ENCODE peak calls at places on chromosome 4, in four cellular contexts. K is IMR-90, H is GM12878, M is AG04450. W is an unnamed sample.

GRCh38 chr4:2793920-2794706 is 1.2 kb downstream of the SH3BP2 start:
- DNase-seq in K (no peak), H (no peak), M (no peak), W (peak)

GRCh38 chr4:38752393-38752961 is 30.3 kb downstream of the TLR10 start:
- DNase-seq in K (peak), H (peak), M (no peak), W (peak)

GRCh38 chr4:112523764-112524505 is 8.0 kb upstream of the NEUROG2 start:
- DNase-seq in K (no peak), H (no peak), M (no peak), W (peak)

GRCh38 chr4:143514432-143514831 is 930 bp downstream of the SMARCA5 start:
- DNase-seq in K (peak), H (no peak), M (no peak), W (peak)

GRCh38 chr4:103786014-103786413 is 66.2 kb upstream of the TACR3 start:
- DNase-seq in K (no peak), H (peak), M (no peak), W (peak)

GRCh38 chr4:33837043-33837442 is 2407.3 kb downstream of the ARAP2 start:
- DNase-seq in K (peak), H (no peak), M (peak), W (no peak)

GRCh38 chr4:12595489-12595888 is 888.7 kb downstream of the RAB28 start:
- DNase-seq in K (no peak), H (no peak), M (no peak), W (no peak)

GRCh38 chr4:89226665-89227572 is 80.7 kb downstream of the GPRIN3 start:
- DNase-seq in K (peak), H (peak), M (peak), W (peak)

GRCh38 chr4:727576-727975 is 21.9 kb downstream of the PCGF3 start:
- DNase-seq in K (no peak), H (no peak), M (no peak), W (no peak)

GRCh38 chr4:101846550-101846949 is 56.0 kb downstream of the BANK1 start:
- DNase-seq in K (no peak), H (no peak), M (no peak), W (no peak)

GRCh38 chr4:147735413-147736301 is 3.8 kb downstream of the ARHGAP10 start:
- DNase-seq in K (no peak), H (no peak), M (no peak), W (peak)

GRCh38 chr4:131091896-131092295 is 1995.9 kb downstream of the C4orf33 start:
- DNase-seq in K (peak), H (no peak), M (no peak), W (peak)

GRCh38 chr4:30720656-30721352 is 635 bp downstream of the PCDH7 start:
- DNase-seq in K (peak), H (no peak), M (no peak), W (no peak)

GRCh38 chr4:137156054-137156453 is 376.2 kb downstream of the PCDH18 start:
- DNase-seq in K (peak), H (no peak), M (peak), W (no peak)

GRCh38 chr4:185654965-185655554 is 119.8 kb upstream of the PDLIM3 start:
- DNase-seq in K (no peak), H (no peak), M (no peak), W (no peak)

GRCh38 chr4:159071178-159071968 is 31.5 kb upstream of the RAPGEF2 start:
- DNase-seq in K (peak), H (no peak), M (no peak), W (no peak)

GRCh38 chr4:13950491-13950890 is 323.0 kb upstream of the BOD1L1 start:
- DNase-seq in K (no peak), H (no peak), M (no peak), W (no peak)

DNA sequence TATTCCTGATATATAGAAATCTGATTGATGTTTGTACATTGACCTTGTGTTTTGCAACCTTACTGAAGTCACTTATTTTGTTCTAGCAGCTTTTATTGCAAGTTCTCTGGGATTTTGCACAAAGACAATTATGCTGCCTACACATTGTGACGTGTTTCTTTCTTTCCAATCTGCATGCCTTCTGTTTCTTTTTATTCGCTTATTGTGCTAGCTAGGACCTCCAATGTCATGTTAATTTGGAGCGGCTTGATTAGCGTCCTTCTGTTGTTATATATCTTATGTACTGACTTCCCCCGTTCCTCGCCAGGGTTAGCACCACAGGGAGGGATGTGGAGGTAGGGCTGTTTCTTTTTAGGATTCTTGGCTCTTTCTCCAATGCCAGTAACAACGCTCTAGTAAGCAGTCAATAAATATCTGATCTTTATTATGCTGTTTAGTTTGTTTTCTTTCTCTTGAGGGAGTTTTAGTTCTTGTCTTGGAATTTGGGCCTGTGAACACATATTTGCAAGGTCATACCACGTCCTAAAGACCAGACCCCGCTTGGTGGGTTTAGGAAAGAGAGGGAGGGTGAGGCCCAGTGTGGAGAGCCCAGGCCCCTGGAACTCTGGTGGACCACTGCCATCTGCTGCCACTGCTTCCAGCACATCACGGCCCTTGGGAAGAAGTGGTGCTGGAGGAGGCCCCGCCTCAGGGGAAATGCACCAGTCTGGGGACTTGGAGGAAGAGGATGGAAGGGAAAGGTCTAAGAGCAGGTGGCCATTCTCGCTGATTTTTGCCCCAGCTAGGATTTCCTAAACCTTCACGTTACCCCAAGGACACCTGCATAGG is 129.1 kb downstream of the TRIML1 start:
- DNase-seq in K (no peak), H (no peak), M (no peak), W (no peak)
- TF ChIP-seq CTCF in K (no peak), H (no peak), M (no peak), W (no peak)

GRCh38 chr4:139815646-139816601 is 150.3 kb downstream of the MGST2 start:
- DNase-seq in K (peak), H (no peak), M (peak), W (no peak)
- H3K4me3 ChIP-seq in K (peak), H (no peak), M (peak), W (no peak)

GRCh38 chr4:93740890-93741289 is 87.7 kb upstream of the ATOH1 start:
- DNase-seq in K (no peak), H (no peak), M (no peak), W (no peak)
- TF ChIP-seq CTCF in K (no peak), H (no peak), M (no peak), W (no peak)

DNA sequence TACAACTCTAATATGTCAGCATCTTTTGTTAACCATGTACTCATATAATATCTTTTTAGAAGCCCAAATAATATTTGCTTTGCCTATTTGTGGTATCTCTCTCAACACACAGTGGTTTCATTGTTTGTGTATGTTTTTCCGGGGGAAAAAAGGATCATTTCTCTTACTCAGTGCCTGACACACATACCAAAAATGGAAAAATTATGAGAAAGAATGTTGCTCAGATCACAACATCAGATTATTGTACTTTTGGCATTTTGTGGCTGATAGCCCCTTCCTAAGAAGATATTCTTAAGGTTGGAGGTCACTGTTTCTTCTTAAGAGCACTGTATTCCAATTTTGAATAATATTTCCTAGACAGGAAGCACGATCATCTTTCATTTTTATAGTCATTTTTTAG is 93.6 kb downstream of the PDLIM5 start:
- DNase-seq in K (peak), H (no peak), M (no peak), W (no peak)
- H3K4me3 ChIP-seq in K (no peak), H (no peak), M (no peak), W (no peak)

DNA sequence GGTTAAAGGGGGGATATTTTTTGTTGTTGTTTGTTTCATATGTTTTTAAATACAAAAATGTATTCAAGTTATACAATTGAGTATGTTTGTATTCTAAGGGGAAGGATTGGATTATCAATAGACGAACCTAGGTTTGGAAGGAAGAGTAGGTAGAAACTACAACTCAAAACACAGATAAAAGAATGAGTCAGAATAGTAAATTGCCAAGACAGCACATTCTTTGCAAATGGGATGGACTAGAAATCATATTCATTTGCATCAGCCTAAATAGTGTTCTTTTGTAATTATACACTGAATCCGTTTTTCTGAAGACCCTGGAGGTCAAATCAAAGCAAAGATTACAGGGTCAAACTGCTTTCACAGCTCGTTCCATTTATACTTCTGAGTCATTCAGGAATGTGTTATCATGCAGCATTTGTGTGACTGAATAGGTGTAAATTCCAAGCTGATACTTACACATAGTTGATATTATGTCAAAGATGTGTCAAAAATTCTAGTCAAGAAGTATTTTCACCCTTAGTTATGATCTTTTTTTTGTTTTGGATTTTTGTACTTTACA is 273.3 kb upstream of the FAT4 start:
- DNase-seq in K (no peak), H (no peak), M (no peak), W (no peak)
- TF ChIP-seq CTCF in K (no peak), H (no peak), M (no peak), W (no peak)

GRCh38 chr4:153428816-153429592 is 37.2 kb upstream of the TMEM131L start:
- DNase-seq in K (peak), H (no peak), M (no peak), W (no peak)

GRCh38 chr4:153427363-153428071 is 38.6 kb upstream of the TMEM131L start:
- DNase-seq in K (peak), H (no peak), M (no peak), W (no peak)

GRCh38 chr4:153433753-153434105 is 32.4 kb upstream of the TMEM131L start:
- DNase-seq in K (no peak), H (no peak), M (no peak), W (no peak)

GRCh38 chr4:153434190-153434589 is 32.0 kb upstream of the TMEM131L start:
- DNase-seq in K (no peak), H (no peak), M (no peak), W (peak)

GRCh38 chr4:153432971-153433752 is 33.0 kb upstream of the TMEM131L start:
- DNase-seq in K (peak), H (peak), M (no peak), W (peak)
- H3K4me3 ChIP-seq in K (no peak), H (peak), M (no peak), W (peak)

GRCh38 chr4:18042754-18043153 is 21.2 kb upstream of the LCORL start:
- DNase-seq in K (no peak), H (no peak), M (no peak), W (peak)
- TF ChIP-seq CTCF in K (no peak), H (no peak), M (peak), W (no peak)

GRCh38 chr4:156941940-156942548 is 29.6 kb downstream of the PDGFC start:
- DNase-seq in K (peak), H (no peak), M (peak), W (no peak)
- H3K4me3 ChIP-seq in K (no peak), H (no peak), M (no peak), W (no peak)

DNA sequence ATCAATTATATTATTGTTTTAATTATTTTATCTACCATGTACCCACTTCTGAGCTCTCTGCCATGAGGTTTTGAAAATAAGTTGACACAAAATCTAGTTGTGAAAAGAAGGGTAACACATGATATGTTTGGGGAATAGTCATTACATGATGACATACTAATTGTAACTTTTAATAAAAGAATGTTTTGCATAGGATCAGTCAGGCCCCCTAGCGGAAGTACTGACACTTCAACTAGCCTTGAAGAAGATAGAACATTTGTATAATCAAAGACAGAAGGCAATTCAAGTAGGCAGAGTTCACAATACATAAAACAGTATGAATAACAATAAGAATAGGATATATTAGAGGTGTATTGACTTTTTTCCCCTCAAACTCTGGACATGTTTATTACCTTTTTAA is 1191.0 kb upstream of the AGA start:
- DNase-seq in K (no peak), H (no peak), M (no peak), W (no peak)
- TF ChIP-seq CTCF in K (no peak), H (no peak), M (no peak), W (no peak)